ENCODE peak calls at places on chromosome 18, in ten cellular contexts. One of them, this sample, is unnamed.

GRCh38 chr18:4096501-4096900 is 358.6 kb downstream of the DLGAP1 start:
- DNase-seq in aorta: no peak
- DNase-seq in CD8-positive, alpha-beta memory T cell: no peak
- DNase-seq in CD4-positive, alpha-beta T cell: no peak
- DNase-seq in astrocyte: peak
- DNase-seq in endodermal cell: no peak
- DNase-seq in small intestine: no peak
- DNase-seq in effector memory CD4-positive, alpha-beta T cell: no peak
- DNase-seq in H9: no peak
- DNase-seq in HL-60: no peak
- DNase-seq in this sample: no peak

GRCh38 chr18:74191577-74191976 is 43.3 kb downstream of the TIMM21 start:
- DNase-seq in aorta: no peak
- DNase-seq in CD8-positive, alpha-beta memory T cell: no peak
- DNase-seq in CD4-positive, alpha-beta T cell: no peak
- DNase-seq in astrocyte: no peak
- DNase-seq in endodermal cell: no peak
- DNase-seq in small intestine: no peak
- DNase-seq in effector memory CD4-positive, alpha-beta T cell: no peak
- DNase-seq in H9: no peak
- DNase-seq in HL-60: no peak
- DNase-seq in this sample: no peak

GRCh38 chr18:62325806-62326645 is 916 bp downstream of the TNFRSF11A start:
- DNase-seq in aorta: no peak
- DNase-seq in CD8-positive, alpha-beta memory T cell: no peak
- DNase-seq in CD4-positive, alpha-beta T cell: no peak
- DNase-seq in astrocyte: peak
- DNase-seq in endodermal cell: peak
- DNase-seq in small intestine: peak
- DNase-seq in effector memory CD4-positive, alpha-beta T cell: no peak
- DNase-seq in H9: no peak
- DNase-seq in HL-60: peak
- DNase-seq in this sample: no peak

GRCh38 chr18:75220786-75221355 is 10.3 kb downstream of the TSHZ1 start:
- DNase-seq in aorta: no peak
- DNase-seq in CD8-positive, alpha-beta memory T cell: no peak
- DNase-seq in CD4-positive, alpha-beta T cell: no peak
- DNase-seq in astrocyte: no peak
- DNase-seq in endodermal cell: no peak
- DNase-seq in small intestine: no peak
- DNase-seq in effector memory CD4-positive, alpha-beta T cell: no peak
- DNase-seq in H9: no peak
- DNase-seq in HL-60: no peak
- DNase-seq in this sample: no peak

GRCh38 chr18:70044626-70045025 is 97.0 kb upstream of the CD226 start:
- DNase-seq in aorta: no peak
- DNase-seq in CD8-positive, alpha-beta memory T cell: no peak
- DNase-seq in CD4-positive, alpha-beta T cell: no peak
- DNase-seq in astrocyte: peak
- DNase-seq in endodermal cell: no peak
- DNase-seq in small intestine: no peak
- DNase-seq in effector memory CD4-positive, alpha-beta T cell: no peak
- DNase-seq in H9: no peak
- DNase-seq in HL-60: no peak
- DNase-seq in this sample: no peak

GRCh38 chr18:5029622-5030021 is 167.4 kb downstream of the AKAIN1 start:
- DNase-seq in aorta: no peak
- DNase-seq in CD8-positive, alpha-beta memory T cell: no peak
- DNase-seq in CD4-positive, alpha-beta T cell: no peak
- DNase-seq in astrocyte: no peak
- DNase-seq in endodermal cell: no peak
- DNase-seq in small intestine: no peak
- DNase-seq in effector memory CD4-positive, alpha-beta T cell: no peak
- DNase-seq in H9: no peak
- DNase-seq in HL-60: no peak
- DNase-seq in this sample: no peak

GRCh38 chr18:40152859-40153258 is 1802.2 kb upstream of the PIK3C3 start:
- DNase-seq in aorta: no peak
- DNase-seq in CD8-positive, alpha-beta memory T cell: no peak
- DNase-seq in CD4-positive, alpha-beta T cell: no peak
- DNase-seq in astrocyte: peak
- DNase-seq in endodermal cell: no peak
- DNase-seq in small intestine: no peak
- DNase-seq in effector memory CD4-positive, alpha-beta T cell: no peak
- DNase-seq in H9: no peak
- DNase-seq in HL-60: no peak
- DNase-seq in this sample: no peak

GRCh38 chr18:11047817-11048216 is 101.6 kb downstream of the PIEZO2 start:
- DNase-seq in aorta: no peak
- DNase-seq in CD8-positive, alpha-beta memory T cell: no peak
- DNase-seq in CD4-positive, alpha-beta T cell: no peak
- DNase-seq in astrocyte: no peak
- DNase-seq in endodermal cell: no peak
- DNase-seq in small intestine: no peak
- DNase-seq in effector memory CD4-positive, alpha-beta T cell: no peak
- DNase-seq in H9: no peak
- DNase-seq in HL-60: no peak
- DNase-seq in this sample: no peak

GRCh38 chr18:72419914-72420313 is 124.2 kb downstream of the CBLN2 start:
- DNase-seq in aorta: no peak
- DNase-seq in CD8-positive, alpha-beta memory T cell: no peak
- DNase-seq in CD4-positive, alpha-beta T cell: no peak
- DNase-seq in astrocyte: peak
- DNase-seq in endodermal cell: no peak
- DNase-seq in small intestine: no peak
- DNase-seq in effector memory CD4-positive, alpha-beta T cell: no peak
- DNase-seq in H9: no peak
- DNase-seq in HL-60: no peak
- DNase-seq in this sample: no peak

DNA sequence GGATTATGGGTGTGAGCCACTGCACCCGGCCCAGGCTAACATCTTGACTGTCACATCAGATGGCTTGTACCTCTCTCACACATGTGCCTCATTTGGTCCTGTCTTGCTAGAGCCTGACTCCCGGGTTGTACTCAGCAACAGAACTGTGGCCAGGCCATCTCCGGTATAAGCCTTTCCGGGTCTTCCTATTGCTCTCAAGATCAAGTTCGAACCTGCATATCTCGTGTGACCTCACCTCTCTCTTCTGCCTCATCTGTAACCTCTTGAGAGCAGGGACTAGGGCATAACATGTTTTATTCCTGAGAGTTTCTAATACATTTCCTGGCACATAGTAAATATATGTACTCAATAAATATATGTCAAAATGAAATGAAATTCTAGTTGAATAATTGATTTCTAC is 114.0 kb downstream of the ACAA2 start:
- DNase-seq in aorta: no peak
- DNase-seq in CD8-positive, alpha-beta memory T cell: no peak
- DNase-seq in CD4-positive, alpha-beta T cell: no peak
- DNase-seq in astrocyte: no peak
- DNase-seq in endodermal cell: peak
- DNase-seq in small intestine: no peak
- DNase-seq in effector memory CD4-positive, alpha-beta T cell: no peak
- DNase-seq in H9: no peak
- DNase-seq in HL-60: no peak
- DNase-seq in this sample: no peak
- H3K27ac ChIP-seq in aorta: no peak
- H3K27ac ChIP-seq in CD8-positive, alpha-beta memory T cell: no peak
- H3K27ac ChIP-seq in CD4-positive, alpha-beta T cell: no peak
- H3K27ac ChIP-seq in astrocyte: no peak
- H3K27ac ChIP-seq in endodermal cell: no peak
- H3K27ac ChIP-seq in small intestine: no peak
- H3K27ac ChIP-seq in effector memory CD4-positive, alpha-beta T cell: no peak
- H3K27ac ChIP-seq in H9: no peak
- H3K27ac ChIP-seq in HL-60: no peak
- H3K27ac ChIP-seq in this sample: no peak

DNA sequence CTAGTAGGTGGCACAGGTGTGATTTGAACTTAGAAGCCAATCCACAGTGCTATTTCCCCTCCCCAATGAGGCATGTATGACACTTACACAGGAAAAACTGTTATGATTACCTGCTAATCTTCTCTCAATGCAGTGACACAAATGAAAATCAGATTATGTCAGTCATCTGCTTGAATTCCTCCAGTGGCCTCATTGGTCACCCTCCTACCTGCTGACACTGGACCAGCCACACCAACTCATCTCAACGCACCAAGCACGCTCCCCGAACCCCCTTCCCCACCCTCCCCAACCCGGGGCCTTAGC is 82.2 kb upstream of the SEC11C start:
- DNase-seq in aorta: no peak
- DNase-seq in CD8-positive, alpha-beta memory T cell: no peak
- DNase-seq in CD4-positive, alpha-beta T cell: no peak
- DNase-seq in astrocyte: no peak
- DNase-seq in endodermal cell: no peak
- DNase-seq in small intestine: no peak
- DNase-seq in effector memory CD4-positive, alpha-beta T cell: no peak
- DNase-seq in H9: no peak
- DNase-seq in HL-60: no peak
- DNase-seq in this sample: no peak
- H3K27ac ChIP-seq in aorta: no peak
- H3K27ac ChIP-seq in CD8-positive, alpha-beta memory T cell: no peak
- H3K27ac ChIP-seq in CD4-positive, alpha-beta T cell: no peak
- H3K27ac ChIP-seq in astrocyte: no peak
- H3K27ac ChIP-seq in endodermal cell: no peak
- H3K27ac ChIP-seq in small intestine: no peak
- H3K27ac ChIP-seq in effector memory CD4-positive, alpha-beta T cell: no peak
- H3K27ac ChIP-seq in H9: no peak
- H3K27ac ChIP-seq in HL-60: no peak
- H3K27ac ChIP-seq in this sample: no peak

GRCh38 chr18:77052297-77052645 is 80.3 kb downstream of the MBP start:
- DNase-seq in aorta: no peak
- DNase-seq in CD8-positive, alpha-beta memory T cell: no peak
- DNase-seq in CD4-positive, alpha-beta T cell: no peak
- DNase-seq in astrocyte: no peak
- DNase-seq in endodermal cell: no peak
- DNase-seq in small intestine: no peak
- DNase-seq in effector memory CD4-positive, alpha-beta T cell: no peak
- DNase-seq in H9: no peak
- DNase-seq in HL-60: no peak
- DNase-seq in this sample: peak
- H3K27ac ChIP-seq in aorta: no peak
- H3K27ac ChIP-seq in CD8-positive, alpha-beta memory T cell: no peak
- H3K27ac ChIP-seq in CD4-positive, alpha-beta T cell: no peak
- H3K27ac ChIP-seq in astrocyte: no peak
- H3K27ac ChIP-seq in endodermal cell: no peak
- H3K27ac ChIP-seq in small intestine: peak
- H3K27ac ChIP-seq in effector memory CD4-positive, alpha-beta T cell: peak
- H3K27ac ChIP-seq in H9: no peak
- H3K27ac ChIP-seq in HL-60: peak
- H3K27ac ChIP-seq in this sample: peak

GRCh38 chr18:79588131-79588635 is 91.4 kb upstream of the CTDP1 start:
- DNase-seq in aorta: peak
- DNase-seq in CD8-positive, alpha-beta memory T cell: no peak
- DNase-seq in CD4-positive, alpha-beta T cell: no peak
- DNase-seq in astrocyte: no peak
- DNase-seq in endodermal cell: no peak
- DNase-seq in small intestine: no peak
- DNase-seq in effector memory CD4-positive, alpha-beta T cell: no peak
- DNase-seq in H9: no peak
- DNase-seq in HL-60: no peak
- DNase-seq in this sample: no peak

GRCh38 chr18:79588636-79589481 is 90.7 kb upstream of the CTDP1 start:
- DNase-seq in aorta: peak
- DNase-seq in CD8-positive, alpha-beta memory T cell: no peak
- DNase-seq in CD4-positive, alpha-beta T cell: no peak
- DNase-seq in astrocyte: peak
- DNase-seq in endodermal cell: peak
- DNase-seq in small intestine: peak
- DNase-seq in effector memory CD4-positive, alpha-beta T cell: no peak
- DNase-seq in H9: no peak
- DNase-seq in HL-60: no peak
- DNase-seq in this sample: peak

GRCh38 chr18:79585395-79586370 is 93.9 kb upstream of the CTDP1 start:
- DNase-seq in aorta: peak
- DNase-seq in CD8-positive, alpha-beta memory T cell: no peak
- DNase-seq in CD4-positive, alpha-beta T cell: no peak
- DNase-seq in astrocyte: no peak
- DNase-seq in endodermal cell: peak
- DNase-seq in small intestine: no peak
- DNase-seq in effector memory CD4-positive, alpha-beta T cell: no peak
- DNase-seq in H9: peak
- DNase-seq in HL-60: no peak
- DNase-seq in this sample: no peak

GRCh38 chr18:79586436-79587297 is 92.9 kb upstream of the CTDP1 start:
- DNase-seq in aorta: peak
- DNase-seq in CD8-positive, alpha-beta memory T cell: no peak
- DNase-seq in CD4-positive, alpha-beta T cell: no peak
- DNase-seq in astrocyte: no peak
- DNase-seq in endodermal cell: peak
- DNase-seq in small intestine: no peak
- DNase-seq in effector memory CD4-positive, alpha-beta T cell: no peak
- DNase-seq in H9: peak
- DNase-seq in HL-60: no peak
- DNase-seq in this sample: no peak

GRCh38 chr18:79587298-79588125 is 92.1 kb upstream of the CTDP1 start:
- DNase-seq in aorta: peak
- DNase-seq in CD8-positive, alpha-beta memory T cell: no peak
- DNase-seq in CD4-positive, alpha-beta T cell: no peak
- DNase-seq in astrocyte: no peak
- DNase-seq in endodermal cell: peak
- DNase-seq in small intestine: no peak
- DNase-seq in effector memory CD4-positive, alpha-beta T cell: no peak
- DNase-seq in H9: peak
- DNase-seq in HL-60: no peak
- DNase-seq in this sample: no peak
- H3K27ac ChIP-seq in aorta: peak
- H3K27ac ChIP-seq in CD8-positive, alpha-beta memory T cell: no peak
- H3K27ac ChIP-seq in CD4-positive, alpha-beta T cell: no peak
- H3K27ac ChIP-seq in astrocyte: no peak
- H3K27ac ChIP-seq in endodermal cell: no peak
- H3K27ac ChIP-seq in small intestine: no peak
- H3K27ac ChIP-seq in effector memory CD4-positive, alpha-beta T cell: no peak
- H3K27ac ChIP-seq in H9: no peak
- H3K27ac ChIP-seq in HL-60: no peak
- H3K27ac ChIP-seq in this sample: no peak

DNA sequence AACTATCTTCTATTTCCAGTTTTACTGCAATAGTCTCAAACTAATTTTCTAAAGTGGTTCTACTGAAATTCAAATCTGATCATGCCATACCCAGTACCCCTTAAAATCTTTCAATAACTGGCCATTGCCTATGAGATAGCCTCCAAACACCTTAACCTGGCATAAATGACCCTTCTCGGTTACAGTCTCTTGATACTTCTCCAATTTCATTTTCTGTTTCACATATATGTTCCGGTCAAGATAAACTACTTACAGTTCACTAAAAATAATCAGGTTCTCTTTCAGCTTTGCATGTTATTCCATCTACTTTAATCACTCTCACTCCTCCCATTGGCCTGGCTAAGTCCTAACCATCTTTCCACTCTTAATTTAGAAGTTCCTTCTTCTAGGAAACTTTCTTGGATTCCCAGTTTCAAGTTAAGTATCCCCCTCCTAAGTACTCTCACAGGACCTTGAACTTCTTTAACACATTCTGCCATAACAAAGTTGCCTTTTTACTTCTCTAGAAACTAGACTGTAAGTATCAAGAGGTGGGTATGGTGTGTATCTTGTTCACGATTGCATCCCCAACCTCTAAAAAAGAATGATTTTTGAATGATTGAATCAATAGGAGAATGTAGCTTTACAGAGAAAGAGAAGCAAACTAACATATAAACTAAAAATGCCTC is 110.2 kb upstream of the RBBP8 start:
- DNase-seq in aorta: no peak
- DNase-seq in CD8-positive, alpha-beta memory T cell: no peak
- DNase-seq in CD4-positive, alpha-beta T cell: no peak
- DNase-seq in astrocyte: no peak
- DNase-seq in endodermal cell: no peak
- DNase-seq in small intestine: no peak
- DNase-seq in effector memory CD4-positive, alpha-beta T cell: no peak
- DNase-seq in H9: no peak
- DNase-seq in HL-60: no peak
- DNase-seq in this sample: no peak
- H3K27ac ChIP-seq in aorta: no peak
- H3K27ac ChIP-seq in CD8-positive, alpha-beta memory T cell: no peak
- H3K27ac ChIP-seq in CD4-positive, alpha-beta T cell: no peak
- H3K27ac ChIP-seq in astrocyte: peak
- H3K27ac ChIP-seq in endodermal cell: peak
- H3K27ac ChIP-seq in small intestine: no peak
- H3K27ac ChIP-seq in effector memory CD4-positive, alpha-beta T cell: no peak
- H3K27ac ChIP-seq in H9: no peak
- H3K27ac ChIP-seq in HL-60: no peak
- H3K27ac ChIP-seq in this sample: no peak

This sample was measured in substantia nigra.